ENCODE peak calls at places on chromosomes 16 and 17, in seven cellular contexts. O is neuronal stem cell; M is SK-N-SH; P is GM23248; V is thoracic aorta; J is heart right ventricle; F is CD8-positive, alpha-beta T cell. L is an unnamed sample.

GRCh38 chr16:86993426-86994110 is 323.6 kb downstream of the C16orf95 start:
- DNase-seq in J (no peak), M (no peak), O (no peak), V (no peak), F (no peak), P (no peak), L (no peak)

GRCh38 chr16:66549284-66550131 is at the start of gene TK2:
- DNase-seq in F (peak; percentile 41), M (peak; percentile 91), J (peak; percentile 79), V (no peak), P (peak; percentile 91), O (peak; percentile 54), L (peak; percentile 56)

GRCh38 chr17:62676231-62676943 is 48.9 kb downstream of the MRC2 start:
- DNase-seq in F (no peak), J (no peak), O (no peak), P (no peak), V (no peak), M (no peak), L (no peak)

GRCh38 chr16:12679660-12680272 is 123.9 kb downstream of the CPPED1 start:
- DNase-seq in P (peak; percentile 6), V (no peak), F (no peak), J (no peak), O (no peak), M (no peak), L (no peak)

GRCh38 chr17:19897108-19897854 is 29.5 kb upstream of the ULK2 start:
- DNase-seq in P (no peak), J (peak; percentile 49), M (no peak), F (no peak), V (no peak), O (no peak), L (no peak)

GRCh38 chr17:7483238-7484066 is 714 bp upstream of the POLR2A start:
- DNase-seq in J (peak; percentile 88), O (peak; percentile 94), F (peak; percentile 96), V (peak; percentile 93), M (peak; percentile 88), P (peak; percentile 93), L (peak; percentile 82)

GRCh38 chr16:1877804-1878203 is 5.8 kb upstream of the MEIOB start:
- DNase-seq in O (no peak), P (no peak), V (no peak), J (no peak), M (no peak), F (no peak), L (no peak)

GRCh38 chr17:62178579-62178978 is 113.5 kb upstream of the MED13 start:
- DNase-seq in J (no peak), V (no peak), O (no peak), P (peak; percentile 35), M (no peak), F (no peak), L (peak; percentile 44)

GRCh38 chr17:29571883-29572681 is 3.6 kb downstream of the TP53I13 start:
- DNase-seq in M (peak; percentile 68), V (no peak), J (peak; percentile 44), P (peak; percentile 56), O (no peak), F (no peak), L (no peak)

GRCh38 chr17:58391302-58391984 is 25.9 kb downstream of the RNF43 start:
- DNase-seq in J (no peak), V (no peak), F (no peak), P (no peak), M (peak; percentile 75), O (no peak), L (peak; percentile 25)

GRCh38 chr17:46770818-46771600 is 47.5 kb downstream of the WNT3 start:
- DNase-seq in O (peak; percentile 54), J (peak; percentile 50), M (peak; percentile 91), V (no peak), F (peak; percentile 27), P (peak; percentile 83), L (peak; percentile 71)

GRCh38 chr16:78310990-78311561 is 211.6 kb downstream of the WWOX start:
- DNase-seq in P (no peak), O (peak; percentile 38), J (no peak), V (no peak), F (no peak), M (peak; percentile 14), L (no peak)

GRCh38 chr16:86584071-86584685 is 5.8 kb downstream of the FOXL1 start:
- DNase-seq in O (no peak), V (no peak), J (no peak), M (no peak), F (no peak), P (no peak), L (no peak)

DNA sequence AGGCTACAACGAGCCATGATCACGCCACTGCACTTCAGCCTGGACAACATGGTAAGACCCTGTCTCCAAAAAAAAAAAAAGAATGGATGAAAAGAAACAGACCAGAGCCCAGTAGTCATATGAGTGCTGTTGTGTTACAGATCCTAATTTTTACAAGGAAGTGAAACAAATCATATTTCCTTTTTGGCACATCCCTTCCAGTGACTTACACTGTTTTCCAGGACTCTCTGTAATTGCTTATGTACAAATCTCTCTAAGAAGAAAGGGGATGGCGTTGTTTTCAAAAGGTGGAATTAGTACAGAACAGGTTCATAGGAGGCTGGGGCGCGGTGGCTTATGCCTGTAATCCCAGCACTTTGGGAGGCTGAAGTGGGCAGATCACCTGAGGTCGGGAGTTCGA is 19.8 kb upstream of the ZNF594 start:
- DNase-seq in V (no peak), F (no peak), M (no peak), P (no peak), O (no peak), J (no peak), L (no peak)
- H3K9me3 ChIP-seq in V (no peaks in the 10 kb centered on the region), F (no peaks in the 10 kb centered on the region), M (no peaks in the 10 kb centered on the region), P (no peaks in the 10 kb centered on the region), O (no peaks in the 10 kb centered on the region), J (no peaks in the 10 kb centered on the region), L (no peaks in the 10 kb centered on the region)

DNA sequence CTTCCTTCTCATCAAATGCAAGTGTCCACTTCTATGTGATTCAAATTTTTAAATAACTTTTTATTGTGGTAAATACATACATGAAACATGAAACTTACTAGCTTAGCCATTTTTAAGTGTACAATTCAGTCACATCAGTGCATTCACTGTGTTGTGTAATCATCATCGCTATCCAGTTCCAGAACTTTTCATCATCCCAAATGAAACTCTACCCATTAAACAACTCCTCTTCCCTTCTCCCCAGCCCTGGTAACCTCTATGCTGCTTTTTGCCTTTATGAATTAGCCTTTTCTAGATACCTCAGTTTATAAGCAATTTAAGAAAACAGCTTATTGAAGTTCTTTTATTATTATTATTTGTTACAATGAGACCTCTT is 41.1 kb upstream of the IL34 start:
- DNase-seq in F (no peak), J (no peak), P (peak; percentile 32), O (no peak), V (no peak), M (no peak), L (no peak)
- H3K36me3 ChIP-seq in F (no peaks in the 10 kb centered on the region), J (no peaks in the 10 kb centered on the region), P (no peaks in the 10 kb centered on the region), O (no peaks in the 10 kb centered on the region), V (no peaks in the 10 kb centered on the region), M (no peaks in the 10 kb centered on the region), L (no peaks in the 10 kb centered on the region)

DNA sequence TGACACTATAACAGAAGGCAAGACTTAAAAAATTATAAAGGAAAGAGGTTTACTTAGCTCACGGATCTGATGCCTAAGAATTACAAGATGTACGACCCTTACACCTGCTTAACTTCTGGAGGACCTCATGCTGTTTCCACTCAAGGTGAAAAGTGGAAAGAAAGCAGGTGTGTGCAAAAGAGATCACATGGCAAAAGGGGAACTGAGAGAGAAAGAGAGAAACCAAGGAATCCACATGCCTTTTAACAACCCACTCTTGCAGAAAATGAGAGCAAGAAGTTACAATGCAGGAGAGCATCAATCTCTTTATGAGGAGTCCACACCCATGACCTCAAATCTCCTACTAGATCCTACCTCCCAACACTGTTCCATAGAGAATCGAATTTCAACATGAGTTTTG is 2382.2 kb downstream of the TP53TG3F start:
- DNase-seq in F (no peak), J (no peak), M (no peak), O (no peak), V (no peak), P (no peak), L (no peak)
- H3K9me3 ChIP-seq in F (no peaks in the 10 kb centered on the region), J (no peaks in the 10 kb centered on the region), M (peaks cover 5% of the 10 kb centered on the region), O (peaks cover 26% of the 10 kb centered on the region), V (no peaks in the 10 kb centered on the region), P (no peaks in the 10 kb centered on the region), L (no peaks in the 10 kb centered on the region)

GRCh38 chr17:28407130-28407973 is 1.3 kb upstream of the SLC46A1 start:
- DNase-seq in V (no peak), M (no peak), F (no peak), P (no peak), J (no peak), O (no peak), L (no peak)

GRCh38 chr17:28405632-28406477 is at the start of gene SLC46A1:
- DNase-seq in P (peak; percentile 67), V (no peak), O (no peak), F (peak; percentile 42), J (peak; percentile 70), M (peak; percentile 91), L (peak; percentile 72)

GRCh38 chr17:28407974-28408306 is 1.9 kb upstream of the SLC46A1 start:
- DNase-seq in M (no peak), P (no peak), F (no peak), J (no peak), V (no peak), O (no peak), L (no peak)

GRCh38 chr17:28404812-28405570 is 1.0 kb downstream of the SLC46A1 start:
- DNase-seq in V (no peak), F (no peak), J (no peak), M (peak; percentile 73), O (no peak), P (peak; percentile 68), L (no peak)

DNA sequence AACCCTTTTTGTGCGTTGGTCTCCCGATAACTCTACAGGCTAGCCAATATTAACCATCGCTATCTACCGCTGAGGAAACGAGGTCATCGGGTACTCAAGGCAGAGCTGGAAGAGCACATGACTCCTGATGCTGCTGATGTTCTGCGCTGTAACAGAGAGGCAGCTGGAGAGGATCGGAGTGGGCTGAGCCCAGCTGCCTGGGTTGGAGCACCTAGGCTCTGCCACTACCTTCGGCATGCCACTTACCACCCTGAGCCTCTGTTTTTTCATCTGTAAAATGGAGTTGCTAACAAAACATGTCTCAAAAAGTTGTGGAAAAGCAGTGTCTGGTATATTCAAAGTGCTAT is 439 bp upstream of the SLC46A1 start:
- DNase-seq in F (no peak), V (no peak), M (peak; percentile 61), J (no peak), P (peak; percentile 15), O (no peak), L (no peak)
- H3K36me3 ChIP-seq in F (no peaks in the 10 kb centered on the region), V (peaks cover 7% of the 10 kb centered on the region), M (no peaks in the 10 kb centered on the region), J (no peaks in the 10 kb centered on the region), P (no peaks in the 10 kb centered on the region), O (no peaks in the 10 kb centered on the region), L (no peaks in the 10 kb centered on the region)

DNA sequence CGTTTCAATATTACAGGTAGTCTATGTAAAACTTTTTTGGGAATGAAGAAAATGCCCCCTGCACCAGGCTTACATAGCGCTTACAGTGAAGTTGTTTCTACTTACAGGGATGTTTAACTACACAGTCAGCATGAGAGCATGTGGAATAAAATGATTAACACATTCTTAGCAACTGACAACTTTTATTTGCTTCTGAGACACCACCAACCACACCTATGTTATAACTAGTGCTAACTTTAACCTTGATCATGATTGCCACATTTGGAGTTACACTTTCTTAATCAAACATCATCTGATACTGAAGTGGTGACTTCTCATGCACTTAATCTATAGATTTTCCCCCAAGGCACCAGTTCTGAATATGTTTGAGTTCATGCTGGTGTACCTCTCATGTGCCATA is 20.3 kb upstream of the ZNF267 start:
- DNase-seq in O (no peak), M (no peak), V (no peak), J (no peak), P (no peak), F (no peak), L (no peak)
- H3K9me3 ChIP-seq in O (peaks cover 22% of the 10 kb centered on the region), M (peaks cover 3% of the 10 kb centered on the region), V (peaks cover 11% of the 10 kb centered on the region), J (peaks cover 17% of the 10 kb centered on the region), P (no peaks in the 10 kb centered on the region), F (peaks cover 5% of the 10 kb centered on the region), L (peaks cover 13% of the 10 kb centered on the region)

GRCh38 chr16:3695610-3696369 is 21.5 kb downstream of the TRAP1 start:
- DNase-seq in V (no peak), F (no peak), J (no peak), O (no peak), M (no peak), P (no peak), L (no peak)
- H3K36me3 ChIP-seq in V (peaks cover 3% of the 10 kb centered on the region), F (no peaks in the 10 kb centered on the region), J (no peaks in the 10 kb centered on the region), O (peaks cover 37% of the 10 kb centered on the region), M (no peaks in the 10 kb centered on the region), P (no peaks in the 10 kb centered on the region), L (peaks cover 47% of the 10 kb centered on the region)

L was measured in MG63.